ENCODE peak calls at places on chromosome 15, in six cellular contexts. W, U, F, Q, O and J are unnamed samples. For H3K9me3 and H3K36me3, the result is how much of the 10 kb centered on the place peaks cover.

GRCh38 chr15:84681822-84682221 is 23.8 kb upstream of the NMB start:
- DNase-seq in F (no peak), Q (no peak), O (no peak), W (no peak), U (no peak), J (no peak)

GRCh38 chr15:93943607-93944006 is 287.8 kb upstream of the MCTP2 start:
- DNase-seq in F (no peak), U (no peak), W (no peak), Q (no peak), O (no peak), J (peak)

GRCh38 chr15:22806156-22806555 is 19.7 kb downstream of the NIPA1 start:
- DNase-seq in U (no peak), O (no peak), F (no peak), W (no peak), Q (no peak), J (no peak)

GRCh38 chr15:74265046-74265639 is 29.0 kb downstream of the CCDC33 start:
- DNase-seq in U (peak), W (no peak), F (no peak), O (no peak), Q (no peak), J (no peak)

GRCh38 chr15:44545934-44546802 is 9.2 kb downstream of the EIF3J start:
- DNase-seq in U (peak), O (no peak), Q (no peak), F (no peak), W (no peak), J (no peak)

GRCh38 chr15:57726411-57726810 is 19.9 kb downstream of the POLR2M start:
- DNase-seq in U (no peak), W (no peak), Q (no peak), O (no peak), F (no peak), J (no peak)

GRCh38 chr15:27797765-27798164 is 301.4 kb downstream of the OCA2 start:
- DNase-seq in O (no peak), W (no peak), Q (no peak), F (no peak), U (no peak), J (no peak)

GRCh38 chr15:77031376-77032050 is 36.6 kb downstream of the PSTPIP1 start:
- DNase-seq in U (no peak), O (peak), F (no peak), Q (no peak), W (no peak), J (peak)

GRCh38 chr15:77002954-77003912 is 8.3 kb downstream of the PSTPIP1 start:
- DNase-seq in Q (peak), U (no peak), W (no peak), O (peak), F (no peak), J (no peak)

GRCh38 chr15:52143862-52144261 is 31.3 kb upstream of the BCL2L10 start:
- DNase-seq in W (no peak), O (no peak), U (peak), F (no peak), Q (no peak), J (peak)

GRCh38 chr15:47733085-47733484 is 15.8 kb downstream of the SEMA6D start:
- DNase-seq in Q (no peak), U (no peak), F (no peak), W (no peak), O (peak), J (no peak)

GRCh38 chr15:100001405-100001804 is 268.2 kb upstream of the LYSMD4 start:
- DNase-seq in Q (no peak), F (no peak), W (no peak), O (no peak), U (no peak), J (no peak)

GRCh38 chr15:44029940-44030568 is 165.0 kb downstream of the FRMD5 start:
- DNase-seq in Q (no peak), W (no peak), U (no peak), F (no peak), O (no peak), J (no peak)

GRCh38 chr15:101523560-101523940 is 34.0 kb upstream of the PCSK6 start:
- DNase-seq in U (no peak), Q (no peak), F (peak), O (peak), W (no peak), J (no peak)

GRCh38 chr15:38129531-38130199 is 123.0 kb upstream of the SPRED1 start:
- DNase-seq in W (peak), U (peak), F (peak), Q (peak), O (peak), J (peak)

GRCh38 chr15:85361306-85361705 is 19.1 kb upstream of the AKAP13 start:
- DNase-seq in Q (no peak), W (no peak), U (no peak), O (no peak), F (no peak), J (no peak)

GRCh38 chr15:48340111-48340510 is 8.9 kb downstream of the DUT start:
- DNase-seq in F (no peak), W (no peak), O (no peak), U (no peak), Q (no peak), J (no peak)

GRCh38 chr15:77836116-77836798 is 203.5 kb upstream of the LINGO1 start:
- DNase-seq in F (no peak), Q (no peak), O (no peak), U (peak), W (no peak), J (peak)

GRCh38 chr15:48972750-48973503 is 9.2 kb upstream of the SHC4 start:
- DNase-seq in F (no peak), Q (no peak), W (no peak), U (no peak), O (no peak), J (no peak)

GRCh38 chr15:67091073-67091965 is 25.9 kb downstream of the SMAD3 start:
- DNase-seq in W (no peak), O (peak), F (peak), Q (peak), U (peak), J (peak)

GRCh38 chr15:40303576-40303975 is 4.2 kb downstream of the PLCB2 start:
- DNase-seq in Q (no peak), F (no peak), U (no peak), O (no peak), W (no peak), J (no peak)
- H3K4me3 ChIP-seq in Q (no peak), F (no peak), U (no peak), O (no peak), W (no peak), J (no peak)

DNA sequence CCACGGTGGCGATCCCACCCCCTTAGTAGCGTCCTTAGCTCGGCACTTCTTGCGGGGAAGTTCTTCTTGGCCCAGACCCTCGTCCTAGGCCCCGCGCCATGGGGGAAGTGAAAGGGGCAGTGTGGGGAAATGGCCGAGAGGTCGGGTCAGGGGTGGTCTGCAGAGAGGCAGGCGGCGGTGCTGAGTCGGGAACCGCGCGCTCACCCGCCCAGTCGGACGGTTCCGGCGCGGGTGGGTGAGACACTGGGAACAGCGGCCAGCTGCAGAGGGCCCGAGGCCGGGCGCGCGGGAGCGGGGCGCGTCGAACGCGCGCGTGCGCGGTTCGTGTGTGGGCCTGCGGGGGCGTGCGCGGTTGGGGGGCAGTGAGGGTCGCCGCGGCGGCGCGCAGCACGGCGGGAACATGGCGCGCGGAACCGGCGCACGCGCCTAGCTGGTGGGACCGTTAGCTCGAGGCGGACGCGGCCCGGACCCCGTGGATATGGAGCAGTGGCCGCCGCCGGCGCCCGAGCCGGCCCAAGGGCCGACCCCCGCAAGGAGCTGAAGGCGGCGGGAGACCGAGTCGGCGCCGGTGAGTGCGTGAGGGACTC is 246.9 kb downstream of the GOLGA6L6 start:
- DNase-seq in F (peak), O (no peak), Q (no peak), U (no peak), W (no peak), J (no peak)
- H3K9me3 ChIP-seq in F (under half), O (under half), Q (under half), U (under half), W (under half), J (under half)

DNA sequence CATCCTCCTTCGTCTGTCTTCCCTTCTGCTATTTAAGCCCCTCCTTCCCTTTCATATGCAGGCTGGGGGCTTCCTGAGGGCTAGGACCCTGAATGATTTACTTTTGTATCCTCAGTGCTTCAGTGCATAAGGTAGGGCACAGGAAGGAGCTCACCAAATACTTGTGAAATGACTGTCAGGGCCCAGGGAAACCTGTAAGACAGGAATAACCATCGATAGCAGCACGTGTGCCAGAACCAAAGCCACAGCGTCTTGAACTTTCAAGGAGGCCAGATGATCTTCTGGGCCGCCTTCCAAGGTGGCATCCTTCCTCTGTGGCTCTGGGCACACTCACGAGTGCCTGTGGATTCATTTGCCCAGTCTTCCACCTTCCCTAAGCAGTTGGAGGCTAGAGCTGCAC is 3.9 kb downstream of the TMED3 start:
- DNase-seq in Q (no peak), F (no peak), U (peak), W (no peak), O (no peak), J (no peak)
- H3K36me3 ChIP-seq in Q (half or more), F (under half), U (half or more), W (under half), O (under half), J (half or more)

GRCh38 chr15:86833595-86833994 is 753.9 kb downstream of the AGBL1 start:
- DNase-seq in U (no peak), W (no peak), Q (no peak), F (no peak), O (no peak), J (no peak)

GRCh38 chr15:86834115-86834863 is 754.6 kb downstream of the AGBL1 start:
- DNase-seq in W (no peak), Q (no peak), O (no peak), U (no peak), F (no peak), J (no peak)

GRCh38 chr15:86839502-86839901 is 759.8 kb downstream of the AGBL1 start:
- DNase-seq in O (no peak), F (no peak), U (no peak), W (no peak), Q (no peak), J (no peak)

GRCh38 chr15:86837631-86838030 is 758.0 kb downstream of the AGBL1 start:
- DNase-seq in W (no peak), Q (no peak), O (no peak), F (no peak), U (no peak), J (no peak)
- H3K4me3 ChIP-seq in W (no peak), Q (no peak), O (no peak), F (no peak), U (no peak), J (no peak)

GRCh38 chr15:87661481-87661880 is 595.1 kb downstream of the NTRK3 start:
- DNase-seq in O (no peak), Q (no peak), U (peak), F (no peak), W (no peak), J (no peak)

GRCh38 chr15:87656373-87656772 is 600.2 kb downstream of the NTRK3 start:
- DNase-seq in W (no peak), O (no peak), U (no peak), F (no peak), Q (no peak), J (no peak)

GRCh38 chr15:87662575-87662974 is 594.0 kb downstream of the NTRK3 start:
- DNase-seq in U (no peak), W (no peak), Q (no peak), F (no peak), O (no peak), J (no peak)

GRCh38 chr15:87660494-87661129 is 595.9 kb downstream of the NTRK3 start:
- DNase-seq in W (no peak), U (no peak), O (no peak), Q (no peak), F (no peak), J (no peak)

GRCh38 chr15:87661952-87662351 is 594.6 kb downstream of the NTRK3 start:
- DNase-seq in O (no peak), U (no peak), Q (no peak), F (no peak), W (no peak), J (no peak)
- H3K9me3 ChIP-seq in O (under half), U (under half), Q (under half), F (under half), W (under half), J (under half)

DNA sequence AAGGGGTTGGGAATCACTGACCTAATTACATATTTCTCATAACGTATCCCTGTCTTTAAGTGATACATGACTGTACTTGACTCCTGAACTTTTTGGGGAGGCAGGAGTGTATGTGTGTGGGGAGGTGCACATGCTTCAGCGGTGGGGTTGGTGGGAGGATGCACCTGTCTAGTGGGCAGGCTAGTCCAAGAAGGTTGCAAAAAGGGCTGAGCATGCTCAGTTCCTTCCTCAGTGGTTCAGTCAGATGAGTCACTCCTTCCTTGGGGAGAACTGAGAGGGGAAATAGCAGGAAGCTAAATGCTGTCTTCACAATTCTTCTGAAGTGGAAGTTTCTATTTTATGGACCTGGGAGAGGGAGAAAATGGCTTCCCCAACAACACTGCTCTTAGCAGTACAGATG is 24.6 kb upstream of the AP4E1 start:
- DNase-seq in U (peak), O (peak), Q (no peak), F (no peak), W (no peak), J (peak)
- H3K36me3 ChIP-seq in U (under half), O (under half), Q (under half), F (under half), W (under half), J (under half)

GRCh38 chr15:70062321-70062956 is 35.3 kb downstream of the TLE3 start:
- DNase-seq in Q (peak), F (peak), W (no peak), U (peak), O (peak), J (peak)
- H3K4me3 ChIP-seq in Q (peak), F (peak), W (no peak), U (no peak), O (no peak), J (no peak)

GRCh38 chr15:25053000-25053815 is 98.4 kb downstream of the SNRPN start:
- DNase-seq in U (no peak), W (no peak), O (no peak), Q (no peak), F (peak), J (no peak)
- H3K9me3 ChIP-seq in U (half or more), W (half or more), O (half or more), Q (under half), F (half or more), J (under half)

DNA sequence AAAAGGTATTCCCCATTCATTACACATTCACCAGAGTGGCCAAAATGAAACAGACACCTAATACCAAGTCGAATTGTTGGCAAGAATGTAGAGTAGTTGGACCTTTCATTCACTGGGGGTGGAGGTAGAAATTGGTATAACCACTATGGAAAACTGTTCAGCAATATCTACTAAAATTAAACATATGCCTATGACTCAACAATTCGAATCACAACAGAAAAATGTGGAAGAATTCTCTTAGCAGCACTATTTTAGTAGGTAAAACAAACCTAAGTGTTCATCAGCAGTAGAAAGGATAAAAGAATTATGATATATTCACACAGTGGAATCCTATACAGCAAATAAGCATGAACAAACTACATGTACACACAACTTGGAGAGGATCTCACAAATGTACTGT is 30.6 kb downstream of the POLG start:
- DNase-seq in F (no peak), W (no peak), U (peak), Q (no peak), O (no peak), J (no peak)
- H3K36me3 ChIP-seq in F (under half), W (under half), U (half or more), Q (under half), O (under half), J (half or more)